ENCODE peak calls at places on chromosomes 5 and 9, in eight cellular contexts. A, I, S, W, X, L, D and C are unnamed samples.

GRCh38 chr5:67358186-67358585 is 161.6 kb upstream of the CD180 start:
- DNase-seq in W (no peak), A (no peak), S (no peak), I (no peak), D (no peak), X (no peak), L (no peak), C (no peak)

GRCh38 chr5:81825237-81825636 is 74.3 kb upstream of the SSBP2 start:
- DNase-seq in X (peak; percentile 16), W (no peak), D (peak; percentile 83), L (no peak), A (peak; percentile 77), I (no peak), S (peak; percentile 28), C (peak; percentile 93)

GRCh38 chr5:144141581-144141980 is 28.9 kb downstream of the YIPF5 start:
- DNase-seq in I (no peak), A (no peak), L (peak; percentile 27), S (no peak), W (no peak), D (no peak), X (no peak), C (no peak)

GRCh38 chr5:154970759-154971158 is 29.9 kb downstream of the MRPL22 start:
- DNase-seq in D (no peak), X (peak; percentile 45), L (no peak), I (no peak), W (no peak), S (no peak), A (no peak), C (no peak)

GRCh38 chr5:34655354-34655991 is 655 bp upstream of the RAI14 start:
- DNase-seq in S (peak; percentile 19), L (peak; percentile 89), X (peak; percentile 76), W (peak; percentile 35), I (peak; percentile 39), A (no peak), D (no peak), C (peak; percentile 83)

GRCh38 chr5:114658179-114658578 is 296.3 kb downstream of the KCNN2 start:
- DNase-seq in X (peak; percentile 62), W (no peak), S (no peak), D (no peak), A (no peak), I (no peak), L (peak; percentile 64), C (peak; percentile 7)

GRCh38 chr5:31133488-31133887 is 60.0 kb upstream of the CDH6 start:
- DNase-seq in I (no peak), L (no peak), W (no peak), S (no peak), A (no peak), D (no peak), X (no peak), C (no peak)

GRCh38 chr5:161757223-161757622 is 71.7 kb downstream of the GABRA6 start:
- DNase-seq in W (no peak), S (no peak), I (no peak), X (no peak), A (no peak), L (no peak), D (no peak), C (no peak)

GRCh38 chr9:111914749-111915424 is 18.3 kb downstream of the UGCG start:
- DNase-seq in S (no peak), D (no peak), A (no peak), X (no peak), I (no peak), W (no peak), L (no peak), C (no peak)

GRCh38 chr9:121317737-121318630 is 50.0 kb downstream of the GSN start:
- DNase-seq in L (no peak), D (no peak), X (no peak), A (no peak), I (no peak), W (no peak), S (no peak), C (no peak)

GRCh38 chr5:10563940-10564837 is at the start of gene ANKRD33B:
- DNase-seq in L (peak; percentile 80), D (peak; percentile 83), I (peak; percentile 66), A (peak; percentile 71), W (peak; percentile 96), X (peak; percentile 76), S (peak; percentile 35), C (peak; percentile 41)

GRCh38 chr9:34664281-34665108 is 2.0 kb upstream of the CCL27 start:
- DNase-seq in X (peak; percentile 87), S (peak; percentile 70), D (peak; percentile 83), A (peak; percentile 87), L (peak; percentile 96), I (peak; percentile 58), W (peak; percentile 76), C (peak; percentile 91)

GRCh38 chr5:64165500-64166200 is at the start of gene RNF180:
- DNase-seq in X (peak; percentile 73), I (no peak), A (peak; percentile 79), D (peak; percentile 75), L (peak; percentile 72), W (peak; percentile 39), S (no peak), C (peak; percentile 35)

GRCh38 chr9:7206221-7206758 is 448.5 kb downstream of the KDM4C start:
- DNase-seq in X (no peak), I (no peak), S (no peak), D (no peak), W (no peak), A (no peak), L (no peak), C (no peak)

DNA sequence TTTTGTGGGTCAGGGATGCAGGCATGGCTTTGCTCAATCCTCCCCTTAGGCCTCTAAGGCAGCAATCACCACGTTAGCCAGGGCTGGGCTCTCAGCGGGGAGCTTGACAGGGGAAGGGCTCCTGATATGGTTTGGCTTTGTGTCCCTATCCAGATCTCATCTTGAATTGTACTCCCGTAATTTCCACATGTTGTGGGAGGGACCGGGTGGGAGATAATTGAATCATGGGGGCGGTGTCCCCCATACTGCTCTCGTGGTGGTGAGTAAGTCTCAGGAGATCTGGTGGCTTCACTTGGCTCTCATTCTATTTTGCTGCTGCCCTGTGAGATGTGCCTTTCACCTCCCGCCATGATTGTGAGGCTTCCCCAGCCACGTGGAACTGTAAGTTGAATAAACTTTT is 11.5 kb upstream of the IRX4 start:
- DNase-seq in L (peak; percentile 39), S (no peak), X (no peak), A (peak; percentile 3), W (no peak), I (no peak), D (no peak), C (no peak)
- H3K27me3 ChIP-seq in L (no peaks in the 10 kb centered on the region), S (no peaks in the 10 kb centered on the region), X (peaks cover 77% of the 10 kb centered on the region), A (peaks cover 27% of the 10 kb centered on the region), W (peaks cover 100% of the 10 kb centered on the region), I (no peaks in the 10 kb centered on the region), D (no peaks in the 10 kb centered on the region), C (peaks cover 9% of the 10 kb centered on the region)

DNA sequence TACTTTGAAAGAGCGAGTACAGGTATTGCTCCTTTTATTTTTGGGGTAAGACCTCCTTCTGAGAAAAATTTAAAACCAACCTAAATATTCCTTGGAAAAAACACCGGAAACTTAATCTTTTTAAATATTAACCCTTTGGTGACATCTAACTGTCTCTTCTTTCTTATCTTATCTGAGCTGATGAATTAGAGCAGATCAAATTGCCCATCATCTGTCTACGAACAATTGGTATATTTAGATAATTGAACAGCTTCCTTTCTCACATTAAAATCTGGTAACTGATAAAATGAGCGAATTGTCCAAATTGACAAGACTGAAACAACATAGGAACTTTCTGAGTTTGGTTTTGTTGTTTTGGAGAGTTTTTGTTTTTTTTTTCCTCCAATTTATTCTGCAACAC is 2.0 kb downstream of the ISL1 start:
- DNase-seq in X (no peak), A (no peak), S (no peak), L (no peak), W (no peak), I (no peak), D (no peak), C (no peak)
- H3K27me3 ChIP-seq in X (peaks cover 80% of the 10 kb centered on the region), A (peaks cover 88% of the 10 kb centered on the region), S (no peaks in the 10 kb centered on the region), L (peaks cover 6% of the 10 kb centered on the region), W (peaks cover 92% of the 10 kb centered on the region), I (peaks cover 26% of the 10 kb centered on the region), D (peaks cover 73% of the 10 kb centered on the region), C (no peaks in the 10 kb centered on the region)

GRCh38 chr9:117403403-117403811 is 11.4 kb downstream of the ASTN2 start:
- DNase-seq in D (no peak), S (no peak), I (no peak), A (no peak), W (peak; percentile 87), L (peak; percentile 70), X (no peak), C (no peak)

GRCh38 chr9:117403848-117404247 is 11.0 kb downstream of the ASTN2 start:
- DNase-seq in A (no peak), I (no peak), L (peak; percentile 4), D (no peak), W (no peak), S (no peak), X (no peak), C (no peak)

GRCh38 chr9:117409321-117409720 is 5.5 kb downstream of the ASTN2 start:
- DNase-seq in D (no peak), L (peak; percentile 41), W (no peak), A (no peak), I (no peak), S (no peak), X (no peak), C (peak; percentile 14)

GRCh38 chr9:117407436-117408022 is 7.3 kb downstream of the ASTN2 start:
- DNase-seq in A (no peak), S (no peak), X (no peak), L (no peak), D (no peak), W (peak; percentile 85), I (no peak), C (no peak)

DNA sequence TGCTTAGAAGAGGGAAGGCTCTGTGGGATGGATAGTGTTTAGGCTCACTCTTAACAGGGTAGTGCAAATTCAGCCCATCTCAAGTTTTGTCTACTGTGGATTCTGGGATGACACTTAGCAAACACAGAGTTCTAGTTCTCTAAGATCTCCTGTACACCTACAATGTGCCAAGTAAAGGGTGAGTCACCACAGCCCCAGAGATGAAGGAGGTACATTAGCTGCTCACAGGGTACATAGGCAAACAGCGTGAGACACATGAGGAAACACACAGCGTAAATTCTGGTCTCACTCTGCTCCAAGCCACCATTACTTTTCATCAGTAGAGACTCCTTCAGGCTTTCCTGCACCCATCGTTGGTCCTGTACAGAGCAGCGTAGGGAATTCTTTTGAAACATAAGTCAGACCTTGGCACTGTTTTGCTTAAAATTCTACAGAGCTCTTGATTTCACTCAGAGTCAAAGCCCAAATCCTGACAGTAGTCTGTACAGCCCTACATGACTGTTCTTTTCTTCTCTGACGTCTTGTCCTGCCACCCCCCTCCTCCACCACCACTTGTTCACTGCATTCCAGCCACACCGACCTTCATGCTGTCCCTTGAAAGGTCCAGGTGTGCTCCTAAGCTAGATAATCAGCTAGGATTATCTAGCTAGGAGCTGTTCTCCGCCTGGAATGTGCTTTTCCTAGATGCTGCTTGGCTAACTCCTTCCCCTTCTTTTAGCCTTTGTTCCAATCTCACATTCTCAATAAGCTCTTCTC is 8.7 kb downstream of the ASTN2 start:
- DNase-seq in W (peak; percentile 91), L (peak; percentile 15), D (no peak), A (no peak), I (no peak), X (no peak), S (no peak), C (peak; percentile 79)
- H3K27me3 ChIP-seq in W (no peaks in the 10 kb centered on the region), L (no peaks in the 10 kb centered on the region), D (no peaks in the 10 kb centered on the region), A (no peaks in the 10 kb centered on the region), I (no peaks in the 10 kb centered on the region), X (peaks cover 63% of the 10 kb centered on the region), S (no peaks in the 10 kb centered on the region), C (no peaks in the 10 kb centered on the region)

DNA sequence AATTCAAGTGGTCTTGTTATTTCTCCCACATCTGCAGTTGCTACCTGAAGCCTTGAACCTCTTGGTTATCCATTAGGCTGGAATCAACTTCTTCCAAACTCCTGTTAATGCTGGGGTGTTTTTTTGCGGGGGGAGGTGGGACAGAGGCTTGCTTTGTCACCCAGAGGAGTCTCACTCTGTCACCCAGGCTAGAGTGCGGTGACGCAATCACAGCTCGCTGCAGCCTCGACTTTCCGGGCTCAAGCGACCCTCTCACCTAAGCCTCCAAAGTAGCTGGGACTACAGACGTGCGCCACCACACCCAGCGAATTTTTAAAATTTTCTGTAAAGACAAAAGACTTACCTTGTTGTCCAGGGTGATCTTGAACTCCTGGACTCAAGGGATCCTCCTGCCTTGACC is 4.4 kb downstream of the SCGB3A1 start:
- DNase-seq in I (no peak), A (no peak), D (peak; percentile 33), X (no peak), L (no peak), W (no peak), S (no peak), C (no peak)
- H3K27me3 ChIP-seq in I (no peaks in the 10 kb centered on the region), A (peaks cover 28% of the 10 kb centered on the region), D (peaks cover 20% of the 10 kb centered on the region), X (peaks cover 45% of the 10 kb centered on the region), L (peaks cover 22% of the 10 kb centered on the region), W (peaks cover 13% of the 10 kb centered on the region), S (no peaks in the 10 kb centered on the region), C (peaks cover 20% of the 10 kb centered on the region)